ENCODE peak calls at places on chromosomes 5 and 9, in ten cellular contexts. L is prostate gland; X is H7; I is neural progenitor cell; W is NCI-H2081; B is activated T-cell treated with anti-CD3 and anti-CD28 coated beads for 24 hours; Q is Peyer's patch; J is breast epithelium; M is activated CD8-positive, alpha-beta memory T cell treated with anti-CD3 and anti-CD28 coated beads, Interleukin-2, amount 10 ng/mL, durations not matched to agents 7 days and 5 days; U is HuH-7. P is an unnamed sample.

GRCh38 chr9:31210982-31211570 is 1173.4 kb upstream of the ACO1 start:
- DNase-seq in L (no peak), X (no peak), I (peak; percentile 10), W (no peak), B (no peak), Q (no peak), J (no peak), M (no peak), U (no peak), P (no peak)

GRCh38 chr5:74285876-74286275 is 354.7 kb downstream of the ENC1 start:
- DNase-seq in L (no peak), X (no peak), I (no peak), W (no peak), B (no peak), Q (no peak), J (no peak), M (no peak), U (no peak), P (no peak)

GRCh38 chr9:5549671-5550650 is 39.6 kb downstream of the PDCD1LG2 start:
- DNase-seq in L (no peak), X (no peak), I (no peak), W (no peak), B (no peak), Q (no peak), J (no peak), M (no peak), U (no peak), P (no peak)

GRCh38 chr9:127154003-127154389 is 31.6 kb upstream of the ANGPTL2 start:
- DNase-seq in L (no peak), X (no peak), I (no peak), W (no peak), B (no peak), Q (peak; percentile 48), J (no peak), M (peak; percentile 39), U (no peak), P (no peak)

GRCh38 chr9:98215821-98216220 is 23.4 kb upstream of the CORO2A start:
- DNase-seq in L (no peak), X (peak; percentile 88), I (peak; percentile 61), W (no peak), B (no peak), Q (no peak), J (no peak), M (no peak), U (no peak), P (peak; percentile 34)

GRCh38 chr9:21709464-21710058 is 92.9 kb upstream of the MTAP start:
- DNase-seq in L (peak; percentile 32), X (peak; percentile 18), I (peak; percentile 78), W (peak; percentile 58), B (peak; percentile 57), Q (no peak), J (no peak), M (peak; percentile 73), U (peak; percentile 11), P (peak; percentile 73)

GRCh38 chr5:38648703-38649291 is 92.4 kb upstream of the LIFR start:
- DNase-seq in L (no peak), X (no peak), I (no peak), W (no peak), B (no peak), Q (no peak), J (no peak), M (no peak), U (no peak), P (no peak)

GRCh38 chr9:114366334-114367128 is 21.3 kb downstream of the AKNA start:
- DNase-seq in L (no peak), X (no peak), I (no peak), W (no peak), B (no peak), Q (peak; percentile 25), J (no peak), M (peak; percentile 72), U (peak; percentile 52), P (no peak)

GRCh38 chr9:35905912-35906679 is at the start of gene HRCT1:
- DNase-seq in L (peak; percentile 96), X (no peak), I (no peak), W (no peak), B (no peak), Q (peak; percentile 95), J (peak; percentile 96), M (no peak), U (peak; percentile 71), P (peak; percentile 98)

GRCh38 chr9:33143241-33143642 is 23.9 kb downstream of the B4GALT1 start:
- DNase-seq in L (no peak), X (no peak), I (no peak), W (no peak), B (no peak), Q (no peak), J (no peak), M (no peak), U (no peak), P (no peak)

GRCh38 chr9:121902483-121903135 is 190.5 kb downstream of the TTLL11 start:
- DNase-seq in L (no peak), X (no peak), I (no peak), W (no peak), B (no peak), Q (no peak), J (no peak), M (no peak), U (no peak), P (no peak)

GRCh38 chr9:133973791-133974630 is 18.1 kb downstream of the VAV2 start:
- DNase-seq in L (no peak), X (peak; percentile 76), I (peak; percentile 27), W (no peak), B (no peak), Q (peak; percentile 90), J (no peak), M (no peak), U (peak; percentile 71), P (no peak)

GRCh38 chr5:135324897-135325650 is 74.0 kb downstream of the MACROH2A1 start:
- DNase-seq in L (peak; percentile 53), X (no peak), I (no peak), W (no peak), B (no peak), Q (no peak), J (no peak), M (peak; percentile 51), U (peak; percentile 45), P (no peak)

GRCh38 chr5:131541766-131542165 is 93.3 kb downstream of the RAPGEF6 start:
- DNase-seq in L (no peak), X (no peak), I (no peak), W (no peak), B (no peak), Q (no peak), J (no peak), M (no peak), U (no peak), P (no peak)

GRCh38 chr5:60332244-60333018 is 367.5 kb downstream of the DEPDC1B start:
- DNase-seq in L (no peak), X (no peak), I (no peak), W (no peak), B (no peak), Q (no peak), J (no peak), M (no peak), U (no peak), P (peak; percentile 20)

GRCh38 chr5:16889203-16889971 is 46.7 kb downstream of the MYO10 start:
- DNase-seq in L (peak; percentile 32), X (no peak), I (peak; percentile 49), W (no peak), B (no peak), Q (no peak), J (no peak), M (no peak), U (no peak), P (no peak)

GRCh38 chr5:109589983-109590382 is 99.7 kb upstream of the MAN2A1 start:
- DNase-seq in L (no peak), X (peak; percentile 34), I (peak; percentile 8), W (no peak), B (no peak), Q (no peak), J (no peak), M (no peak), U (no peak), P (no peak)

GRCh38 chr9:99419099-99419498 is 197.0 kb downstream of the SEC61B start:
- DNase-seq in L (no peak), X (no peak), I (no peak), W (no peak), B (no peak), Q (no peak), J (no peak), M (no peak), U (no peak), P (peak; percentile 22)

GRCh38 chr5:43855418-43855817 is 252.4 kb downstream of the NNT start:
- DNase-seq in L (no peak), X (no peak), I (no peak), W (no peak), B (no peak), Q (no peak), J (no peak), M (no peak), U (no peak), P (no peak)

GRCh38 chr9:125985142-125985997 is 238.2 kb downstream of the PBX3 start:
- DNase-seq in L (no peak), X (no peak), I (no peak), W (no peak), B (no peak), Q (no peak), J (no peak), M (no peak), U (no peak), P (no peak)

GRCh38 chr5:67730917-67731474 is 484.6 kb upstream of the PIK3R1 start:
- DNase-seq in L (no peak), X (peak; percentile 5), I (peak; percentile 13), W (no peak), B (no peak), Q (no peak), J (no peak), M (no peak), U (no peak), P (no peak)

GRCh38 chr5:76283670-76284069 is 119.4 kb upstream of the IQGAP2 start:
- DNase-seq in L (no peak), X (no peak), I (no peak), W (no peak), B (no peak), Q (no peak), J (no peak), M (no peak), U (no peak), P (no peak)

GRCh38 chr9:108057421-108058136 is 568.0 kb upstream of the KLF4 start:
- DNase-seq in L (peak; percentile 76), X (no peak), I (no peak), W (no peak), B (no peak), Q (no peak), J (no peak), M (no peak), U (no peak), P (no peak)

GRCh38 chr9:23587433-23587832 is 238.6 kb downstream of the ELAVL2 start:
- DNase-seq in L (peak; percentile 36), X (no peak), I (no peak), W (no peak), B (no peak), Q (no peak), J (peak; percentile 66), M (no peak), U (no peak), P (peak; percentile 79)

GRCh38 chr5:32936329-32936728 is 225.2 kb downstream of the NPR3 start:
- DNase-seq in L (no peak), X (no peak), I (no peak), W (no peak), B (no peak), Q (no peak), J (no peak), M (no peak), U (no peak), P (no peak)

GRCh38 chr5:127517110-127517479 is 345 bp upstream of the PRRC1 start:
- DNase-seq in L (no peak), X (no peak), I (no peak), W (no peak), B (no peak), Q (no peak), J (no peak), M (no peak), U (no peak), P (no peak)

GRCh38 chr9:113648048-113648447 is 184.5 kb downstream of the RGS3 start:
- DNase-seq in L (no peak), X (no peak), I (no peak), W (no peak), B (no peak), Q (peak; percentile 5), J (peak; percentile 24), M (no peak), U (no peak), P (no peak)

GRCh38 chr9:135335691-135336181 is 143.8 kb upstream of the PPP1R26 start:
- DNase-seq in L (no peak), X (peak; percentile 48), I (no peak), W (no peak), B (no peak), Q (peak; percentile 25), J (peak; percentile 38), M (peak; percentile 19), U (no peak), P (no peak)